ENCODE peak calls at places on chromosome 15, in nine cellular contexts. X is CD8-positive, alpha-beta memory T cell; L is CD8-positive, alpha-beta T cell; M is pancreas; Z is naive thymus-derived CD4-positive, alpha-beta T cell; K is sigmoid colon; F is body of pancreas; E is AG04450; W is HCT116. H is an unnamed sample.

GRCh38 chr15:55659481-55659880 is 71.3 kb upstream of the PYGO1 start:
- DNase-seq in E (no peak), W (no peak), M (no peak), F (no peak), X (no peak), K (no peak), Z (no peak), L (no peak), H (no peak)

GRCh38 chr15:80749589-80749988 is 29.6 kb upstream of the CEMIP start:
- DNase-seq in Z (no peak), M (no peak), K (no peak), E (no peak), L (no peak), X (no peak), F (no peak), W (no peak), H (no peak)

GRCh38 chr15:82098674-82099073 is 52.9 kb upstream of the MEX3B start:
- DNase-seq in K (no peak), Z (no peak), W (no peak), L (no peak), X (no peak), F (no peak), M (no peak), E (no peak), H (no peak)

GRCh38 chr15:66739287-66739686 is 37.3 kb downstream of the SMAD6 start:
- DNase-seq in W (no peak), F (no peak), L (no peak), K (peak; percentile 29), M (no peak), E (no peak), Z (no peak), X (no peak), H (peak; percentile 9)

GRCh38 chr15:93478922-93479321 is 389.9 kb upstream of the RGMA start:
- DNase-seq in K (no peak), X (no peak), M (peak; percentile 58), F (peak; percentile 41), L (no peak), E (no peak), Z (no peak), W (no peak), H (no peak)

GRCh38 chr15:81327526-81327925 is 3.6 kb upstream of the STARD5 start:
- DNase-seq in W (no peak), Z (no peak), E (peak; percentile 74), X (no peak), M (no peak), L (no peak), K (no peak), F (no peak), H (no peak)

GRCh38 chr15:84658788-84659411 is 901 bp upstream of the NMB start:
- DNase-seq in X (no peak), L (no peak), K (no peak), Z (no peak), E (no peak), M (no peak), W (no peak), F (no peak), H (no peak)

GRCh38 chr15:31267161-31268107 is 59.2 kb upstream of the KLF13 start:
- DNase-seq in K (peak; percentile 58), X (no peak), M (peak; percentile 6), F (no peak), L (peak; percentile 10), Z (no peak), E (no peak), W (no peak), H (no peak)

GRCh38 chr15:69039516-69040225 is 25.2 kb downstream of the NOX5 start:
- DNase-seq in L (no peak), Z (no peak), F (no peak), E (no peak), M (no peak), W (no peak), X (no peak), K (no peak), H (no peak)

GRCh38 chr15:63338170-63338569 is 43.5 kb downstream of the CA12 start:
- DNase-seq in L (no peak), M (no peak), K (no peak), X (no peak), E (no peak), F (no peak), W (no peak), Z (no peak), H (no peak)

GRCh38 chr15:59406446-59406845 is 31.5 kb upstream of the FAM81A start:
- DNase-seq in W (no peak), X (no peak), K (no peak), F (no peak), E (no peak), Z (no peak), M (no peak), L (no peak), H (no peak)

DNA sequence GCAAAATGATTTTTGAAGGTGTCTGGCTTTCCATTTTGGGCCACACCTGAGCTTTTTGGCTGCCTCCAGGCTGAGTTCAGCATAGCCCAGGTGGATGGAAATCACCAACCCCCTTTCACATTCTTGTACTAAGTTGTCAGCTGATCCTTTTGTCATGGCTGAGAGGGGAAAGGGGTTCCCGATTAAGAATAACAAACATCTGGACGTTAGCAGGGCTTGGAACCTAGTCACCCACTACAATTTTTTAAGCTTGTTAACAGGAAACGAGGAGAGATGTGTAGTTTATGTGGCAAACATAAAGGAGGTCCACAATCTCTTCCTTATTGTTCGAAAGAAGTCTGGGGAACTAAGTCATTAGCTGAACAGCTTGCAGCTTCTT is 4.9 kb downstream of the NR2F2 start:
- DNase-seq in F (no peak), M (no peak), L (no peak), W (no peak), X (no peak), Z (no peak), E (no peak), K (no peak), H (no peak)
- H3K27ac ChIP-seq in F (peak overlapping the region; percentile 59), M (peak overlapping the region; percentile 80), L (no peak overlapping the region), W (no peak overlapping the region), X (peak overlapping the region; percentile 25), Z (no peak overlapping the region), E (peak overlapping the region; percentile 78), K (peak overlapping the region; percentile 92), H (no peak overlapping the region)

GRCh38 chr15:74201656-74202420 is 749 bp downstream of the STRA6 start:
- DNase-seq in F (no peak), Z (no peak), E (no peak), L (no peak), M (no peak), W (no peak), K (no peak), X (no peak), H (no peak)
- H3K4me3 ChIP-seq in F (no peak overlapping the region), Z (no peak overlapping the region), E (no peak overlapping the region), L (no peak overlapping the region), M (no peak overlapping the region), W (no peak overlapping the region), K (no peak overlapping the region), X (no peak overlapping the region), H (no peak overlapping the region)

DNA sequence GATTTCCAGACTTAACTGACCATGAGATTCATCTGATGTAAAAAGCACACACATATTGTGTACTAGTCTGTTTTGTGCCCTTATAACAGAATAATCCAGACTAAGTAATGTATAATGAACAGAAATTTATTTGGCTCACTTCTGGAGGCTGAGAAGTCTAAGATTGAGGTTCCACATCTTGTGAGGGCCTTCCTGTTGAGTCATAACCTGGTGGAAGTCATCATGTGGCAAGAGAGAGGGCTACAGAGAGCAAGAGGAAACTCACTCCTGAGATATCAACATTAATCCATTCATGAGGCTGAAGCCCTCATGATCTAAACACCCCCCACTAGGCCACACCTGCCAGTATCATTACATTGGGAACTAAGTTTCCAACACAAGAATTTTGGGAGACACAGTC is 977.6 kb downstream of the MCTP2 start:
- DNase-seq in W (no peak), X (no peak), L (no peak), K (no peak), F (no peak), M (no peak), Z (no peak), E (no peak), H (no peak)
- H3K9me3 ChIP-seq in W (no peaks in the 10 kb centered on the region), X (no peaks in the 10 kb centered on the region), L (no peaks in the 10 kb centered on the region), K (no peaks in the 10 kb centered on the region), F (peaks cover 8% of the 10 kb centered on the region), M (no peaks in the 10 kb centered on the region), Z (no peaks in the 10 kb centered on the region), E (peaks cover 3% of the 10 kb centered on the region), H (no peaks in the 10 kb centered on the region)

DNA sequence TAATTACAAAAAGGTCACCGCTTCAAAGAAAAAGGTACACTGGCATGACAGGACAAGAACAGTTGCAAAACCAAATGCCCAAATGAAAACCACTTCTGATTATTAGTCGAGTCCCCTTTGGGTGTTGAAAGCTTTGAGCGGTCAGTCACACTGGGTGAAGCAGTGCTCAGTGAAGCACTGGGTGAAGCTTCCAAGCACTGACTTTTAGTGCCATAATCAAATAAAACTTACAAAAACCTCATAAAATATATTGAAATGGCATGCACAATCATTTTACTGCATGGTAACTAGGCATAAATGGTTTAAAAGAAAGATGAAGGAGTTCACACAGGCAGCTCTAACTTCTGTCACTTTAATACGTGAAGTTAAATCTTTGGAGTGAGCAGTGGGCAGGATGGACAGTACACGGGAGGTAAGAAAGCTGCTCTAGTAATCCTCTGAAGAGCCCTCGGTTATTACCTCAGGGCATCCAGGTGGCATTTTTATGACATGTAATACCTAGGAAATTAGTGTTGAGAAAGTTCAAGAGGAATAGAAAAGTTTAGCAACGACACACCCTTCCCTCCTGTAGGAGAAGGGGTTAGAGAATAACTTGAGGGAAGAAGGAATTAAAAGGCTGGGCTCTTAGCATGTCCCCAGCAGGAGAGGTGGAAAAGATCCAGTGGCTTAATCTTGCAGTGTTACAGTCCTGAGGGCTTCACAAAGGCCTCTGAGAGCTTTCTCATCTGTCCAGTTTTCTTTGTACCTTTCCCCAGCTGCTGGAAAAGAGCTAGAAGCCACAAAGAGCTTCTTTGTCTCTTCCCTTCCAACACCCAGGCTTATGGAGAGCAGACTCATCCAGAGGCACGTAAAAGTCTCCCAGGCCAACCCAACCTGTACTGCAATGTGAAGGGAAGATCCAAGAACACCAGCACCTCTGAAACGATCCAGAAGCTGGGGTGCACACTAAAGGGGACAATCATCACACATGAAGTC is 64.9 kb upstream of the MYO5C start:
- DNase-seq in K (no peak), X (no peak), E (no peak), M (no peak), W (no peak), F (no peak), Z (no peak), L (no peak), H (no peak)
- H3K27ac ChIP-seq in K (no peak overlapping the region), X (no peak overlapping the region), E (no peak overlapping the region), M (no peak overlapping the region), W (no peak overlapping the region), F (no peak overlapping the region), Z (no peak overlapping the region), L (no peak overlapping the region), H (no peak overlapping the region)

DNA sequence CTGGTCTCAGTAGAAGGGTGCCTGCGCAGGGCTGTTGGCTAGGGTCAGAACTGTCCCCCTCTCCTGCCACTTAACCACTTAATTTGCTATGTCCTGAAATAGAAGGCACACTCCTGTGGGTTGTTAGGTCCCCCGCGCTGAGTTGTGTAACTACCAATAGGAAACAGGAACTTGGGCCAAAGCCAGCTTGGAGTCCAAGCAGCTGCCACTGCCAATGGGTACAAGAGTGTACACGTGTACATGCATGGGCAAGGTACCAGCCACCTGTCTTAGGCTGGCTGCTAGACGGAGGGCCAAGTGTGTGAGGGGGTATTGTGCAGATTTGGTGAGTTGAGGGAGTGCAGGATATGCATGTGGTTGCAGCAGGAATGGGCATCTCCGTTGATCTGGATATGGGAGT is 29.7 kb upstream of the POLG start:
- DNase-seq in Z (no peak), K (no peak), F (peak; percentile 48), M (no peak), L (no peak), W (no peak), E (no peak), X (no peak), H (no peak)
- H3K4me3 ChIP-seq in Z (no peak overlapping the region), K (no peak overlapping the region), F (no peak overlapping the region), M (no peak overlapping the region), L (no peak overlapping the region), W (no peak overlapping the region), E (no peak overlapping the region), X (no peak overlapping the region), H (no peak overlapping the region)